ENCODE peak calls at places on chromosomes 12 and 14, in four cellular contexts. H is AG10803, R is fibroblast of pulmonary artery, C is AG04449. G is an unnamed sample.

GRCh38 chr12:81644503-81644902 is 114.6 kb downstream of the PPFIA2 start:
- DNase-seq in C (no peak), R (peak), H (peak), G (peak)

GRCh38 chr12:112160611-112161010 is 35.3 kb downstream of the TRAFD1 start:
- DNase-seq in C (no peak), R (no peak), H (no peak), G (no peak)

GRCh38 chr12:58750484-58750883 is 169.8 kb downstream of the LRIG3 start:
- DNase-seq in C (peak), H (peak), R (peak), G (no peak)

GRCh38 chr14:96090441-96091148 is 51.4 kb downstream of the C14orf132 start:
- DNase-seq in H (peak), C (no peak), R (peak), G (no peak)

GRCh38 chr14:58899317-58899713 is 261.6 kb downstream of the DACT1 start:
- DNase-seq in C (peak), R (peak), H (peak), G (no peak)

GRCh38 chr12:84694111-84694510 is 218.5 kb downstream of the SLC6A15 start:
- DNase-seq in H (no peak), R (no peak), C (no peak), G (no peak)

GRCh38 chr12:103647267-103647666 is 60.2 kb downstream of the STAB2 start:
- DNase-seq in R (peak), H (peak), C (peak), G (peak)

GRCh38 chr12:59345406-59345805 is 250.4 kb upstream of the SLC16A7 start:
- DNase-seq in H (no peak), R (no peak), C (no peak), G (no peak)

GRCh38 chr12:62686938-62687337 is 220.3 kb downstream of the MON2 start:
- DNase-seq in R (no peak), C (no peak), H (peak), G (no peak)

GRCh38 chr12:120117961-120118709 is 1.6 kb upstream of the RAB35 start:
- DNase-seq in H (peak), C (no peak), R (peak), G (no peak)

GRCh38 chr14:76486251-76486743 is 110.4 kb downstream of the ESRRB start:
- DNase-seq in C (no peak), H (no peak), R (no peak), G (no peak)

GRCh38 chr12:105590571-105590970 is 260.1 kb downstream of the C12orf75 start:
- DNase-seq in C (no peak), H (no peak), R (no peak), G (no peak)

GRCh38 chr14:95524706-95525512 is 8.5 kb upstream of the SYNE3 start:
- DNase-seq in H (peak), R (no peak), C (no peak), G (no peak)

GRCh38 chr12:46240436-46240835 is 28.4 kb downstream of the SLC38A1 start:
- DNase-seq in C (no peak), R (no peak), H (no peak), G (peak)

GRCh38 chr14:72907886-72908285 is 14.0 kb upstream of the DPF3 start:
- DNase-seq in H (peak), R (no peak), C (no peak), G (no peak)

GRCh38 chr14:56807586-56808168 is 2.6 kb downstream of the OTX2 start:
- DNase-seq in R (no peak), C (no peak), H (no peak), G (no peak)

GRCh38 chr14:70601162-70601561 is 707 bp upstream of the MED6 start:
- DNase-seq in C (peak), R (peak), H (peak), G (peak)

GRCh38 chr12:100348657-100349454 is 8.0 kb upstream of the SLC17A8 start:
- DNase-seq in H (peak), C (no peak), R (peak), G (peak)

GRCh38 chr14:21455592-21455911 is 371 bp downstream of the CHD8 start:
- DNase-seq in H (peak), C (no peak), R (peak), G (no peak)

GRCh38 chr12:93990832-93991748 is 157.3 kb upstream of the PLXNC1 start:
- DNase-seq in H (peak), R (peak), C (no peak), G (no peak)

GRCh38 chr14:102903889-102904512 is 18.5 kb upstream of the AMN start:
- DNase-seq in C (no peak), H (no peak), R (no peak), G (no peak)

GRCh38 chr12:129746318-129746717 is 157.5 kb downstream of the TMEM132D start:
- DNase-seq in C (no peak), R (no peak), H (no peak), G (no peak)

GRCh38 chr12:68972570-68972969 is 39.6 kb upstream of the CPM start:
- DNase-seq in R (no peak), H (no peak), C (no peak), G (no peak)

GRCh38 chr14:78997811-78998210 is 827.6 kb downstream of the NRXN3 start:
- DNase-seq in C (peak), R (peak), H (peak), G (peak)

GRCh38 chr14:89436274-89436656 is 19.2 kb upstream of the FOXN3 start:
- DNase-seq in C (no peak), R (no peak), H (no peak), G (no peak)

GRCh38 chr12:46438719-46439319 is 66.2 kb upstream of the SLC38A2 start:
- DNase-seq in R (peak), C (no peak), H (no peak), G (no peak)

GRCh38 chr12:6827437-6827894 is 741 bp upstream of the P3H3 start:
- DNase-seq in C (no peak), H (peak), R (peak), G (no peak)

DNA sequence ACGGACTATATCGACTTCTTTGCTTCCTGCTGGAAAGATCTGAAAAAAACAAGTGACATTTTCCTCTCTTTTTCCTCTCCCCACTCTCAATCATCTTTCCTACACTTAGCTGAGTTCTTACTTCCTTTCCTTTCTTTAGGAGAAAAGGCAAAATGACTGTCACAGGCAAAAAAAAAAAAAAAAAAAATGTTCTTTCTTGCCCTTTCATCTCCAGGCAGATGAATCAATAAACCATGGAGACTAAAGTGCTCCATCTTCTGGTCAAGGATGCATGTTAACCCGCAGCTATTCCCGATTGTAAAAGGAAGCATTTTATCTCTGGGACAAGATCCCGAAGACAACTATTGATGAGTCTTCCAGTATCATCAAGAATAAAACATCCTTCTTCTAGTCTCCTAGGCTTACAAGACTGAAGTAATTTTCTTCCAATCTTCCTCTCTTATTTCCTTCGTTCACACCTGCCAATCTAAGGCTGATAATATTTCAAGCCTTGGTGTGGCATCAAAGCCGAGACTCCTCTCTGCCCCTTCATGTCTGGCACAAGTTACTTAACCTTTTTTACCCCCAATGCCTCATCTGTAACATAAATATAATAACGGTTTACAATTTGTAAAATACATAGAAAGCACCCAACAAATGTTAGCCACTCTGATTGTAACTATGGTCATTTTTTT is 94.2 kb upstream of the PLEKHG7 start:
- DNase-seq in R (peak), H (peak), C (no peak), G (no peak)
- TF ChIP-seq CTCF in R (peak), H (peak), C (peak), G (peak)

GRCh38 chr14:60651051-60651935 is 2.0 kb upstream of the SIX1 start:
- DNase-seq in R (no peak), C (no peak), H (no peak), G (no peak)
- H3K4me3 ChIP-seq in R (no peak), C (no peak), H (no peak), G (no peak)

DNA sequence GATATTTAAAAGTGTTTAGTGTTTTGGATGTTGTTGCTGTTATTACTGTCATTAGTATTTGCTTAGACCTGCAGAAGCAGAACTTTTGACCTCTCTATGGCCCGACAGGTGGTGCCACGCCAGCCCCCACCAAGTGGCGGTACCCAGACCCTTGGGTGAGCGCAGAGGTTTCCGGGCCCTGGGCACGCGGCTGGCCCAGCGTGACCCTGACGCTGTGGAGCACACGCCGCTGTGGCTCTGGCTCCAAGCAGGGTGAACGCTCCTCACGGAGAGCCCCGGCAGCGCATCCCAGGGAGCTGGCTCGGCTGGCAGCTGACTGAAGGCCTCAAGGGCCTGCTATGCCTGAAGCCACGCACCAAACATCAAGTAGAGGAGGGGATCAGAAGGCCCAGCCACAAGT is 22.6 kb downstream of the SLC25A47 start:
- DNase-seq in R (no peak), H (no peak), C (no peak), G (no peak)
- TF ChIP-seq CTCF in R (no peak), H (no peak), C (no peak), G (no peak)

DNA sequence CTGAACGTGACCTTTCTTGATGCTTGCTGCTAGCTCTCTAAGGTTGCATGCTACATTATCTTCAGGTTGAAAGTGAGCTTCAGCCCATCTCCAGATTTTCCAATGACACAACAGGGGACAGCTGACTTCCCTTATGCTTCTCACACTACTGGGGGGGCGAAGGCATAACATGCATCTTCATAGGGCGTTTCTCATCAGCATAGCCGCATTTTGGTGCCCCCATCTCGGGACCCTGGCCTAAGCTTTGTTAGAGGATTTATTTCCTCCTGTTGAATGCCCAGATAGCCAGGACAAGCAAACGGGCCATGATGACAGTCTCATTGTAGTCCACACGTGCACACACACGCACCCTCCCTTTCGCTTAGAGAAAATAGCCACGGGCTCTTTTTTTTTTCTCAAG is 30.7 kb downstream of the SSPN start:
- DNase-seq in H (no peak), C (no peak), R (no peak), G (no peak)
- H3K4me3 ChIP-seq in H (no peak), C (no peak), R (no peak), G (peak)

GRCh38 chr12:92244036-92244435 is 98.4 kb upstream of the BTG1 start:
- DNase-seq in C (no peak), H (peak), R (peak), G (no peak)
- TF ChIP-seq CTCF in C (no peak), H (peak), R (peak), G (no peak)

GRCh38 chr12:31954925-31955678 is 4.1 kb upstream of the RESF1 start:
- DNase-seq in H (no peak), C (no peak), R (no peak), G (no peak)
- H3K4me3 ChIP-seq in H (no peak), C (no peak), R (no peak), G (no peak)

DNA sequence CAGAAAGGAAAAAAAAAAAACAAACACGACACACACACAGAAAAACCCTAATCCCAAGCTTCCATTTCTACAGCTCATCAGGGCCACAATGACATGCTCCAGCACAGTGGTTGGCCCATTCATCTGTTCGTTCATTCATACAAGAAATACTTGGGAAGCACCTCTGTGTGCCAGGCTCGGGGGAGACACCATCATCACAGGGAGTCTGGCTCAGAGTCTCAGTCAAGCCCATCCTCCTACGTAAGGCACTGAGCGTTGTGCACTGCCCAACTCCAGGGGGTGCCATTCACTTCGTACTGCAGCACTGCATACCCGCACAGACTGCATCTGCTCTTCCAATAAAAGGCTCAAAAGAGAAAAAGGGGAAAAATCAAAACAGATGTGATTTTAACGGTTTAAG is 15.3 kb downstream of the VPS37B start:
- DNase-seq in H (peak), C (no peak), R (peak), G (no peak)
- TF ChIP-seq CTCF in H (peak), C (peak), R (peak), G (peak)

GRCh38 chr12:54364413-54364812 is at the start of gene GPR84:
- DNase-seq in C (no peak), H (no peak), R (no peak), G (no peak)
- H3K4me3 ChIP-seq in C (no peak), H (no peak), R (no peak), G (no peak)

GRCh38 chr14:49969961-49970360 is 77.1 kb downstream of the ARF6 start:
- DNase-seq in C (no peak), R (no peak), H (no peak), G (no peak)
- TF ChIP-seq CTCF in C (no peak), R (no peak), H (no peak), G (no peak)

G was measured in retinal pigment epithelial cell.